ENCODE peak calls at places on chromosomes 1 and 21, in five cellular contexts. T is transverse colon, V is NCI-H774, E is tibial nerve, G is mesenchymal stem cell. Q is an unnamed sample.

GRCh38 chr1:34655206-34655909 is 99.5 kb upstream of the GJB5 start:
- DNase-seq in T (no peak), V (no peak), E (no peak), G (no peak), Q (no peak)

GRCh38 chr21:23853796-23854379 is 1753.4 kb downstream of the MRPL39 start:
- DNase-seq in T (no peak), V (no peak), E (no peak), G (no peak), Q (no peak)

GRCh38 chr1:206687915-206688442 is 3.3 kb downstream of the MAPKAPK2 start:
- DNase-seq in T (no peak), V (no peak), E (no peak), G (peak), Q (no peak)

GRCh38 chr1:224896130-224896781 is 33.2 kb upstream of the DNAH14 start:
- DNase-seq in T (no peak), V (no peak), E (no peak), G (no peak), Q (no peak)

GRCh38 chr1:56095924-56096655 is 483.3 kb downstream of the PLPP3 start:
- DNase-seq in T (peak), V (no peak), E (no peak), G (peak), Q (no peak)

GRCh38 chr1:53298163-53298685 is 29.6 kb downstream of the LRP8 start:
- DNase-seq in T (no peak), V (no peak), E (no peak), G (no peak), Q (no peak)

GRCh38 chr1:229158317-229159294 is 112.3 kb upstream of the RAB4A start:
- DNase-seq in T (no peak), V (no peak), E (no peak), G (peak), Q (no peak)

GRCh38 chr1:101257500-101258325 is 20.9 kb downstream of the S1PR1 start:
- DNase-seq in T (peak), V (no peak), E (no peak), G (no peak), Q (no peak)

GRCh38 chr1:221741364-221741970 is 422 bp downstream of the DUSP10 start:
- DNase-seq in T (peak), V (no peak), E (no peak), G (peak), Q (no peak)

GRCh38 chr21:37792046-37792445 is 124.2 kb downstream of the KCNJ6 start:
- DNase-seq in T (no peak), V (no peak), E (no peak), G (peak), Q (no peak)